ENCODE peak calls at places on chromosomes 1 and 21, in five cellular contexts. Q, C, U, M and J are unnamed samples.

GRCh38 chr1:58576727-58577675 is at the start of gene TACSTD2:
- DNase-seq in Q (no peak), C (no peak), U (no peak), M (no peak), J (no peak)

GRCh38 chr1:115794976-115795375 is 26.5 kb upstream of the CASQ2 start:
- DNase-seq in Q (no peak), C (no peak), U (no peak), M (no peak), J (no peak)

GRCh38 chr1:94646151-94646643 is 104.6 kb upstream of the F3 start:
- DNase-seq in Q (no peak), C (no peak), U (no peak), M (no peak), J (no peak)

GRCh38 chr1:45543599-45544417 is 6.8 kb upstream of the AKR1A1 start:
- DNase-seq in Q (no peak), C (peak), U (peak), M (peak), J (no peak)

GRCh38 chr1:233598891-233599541 is 14.9 kb upstream of the KCNK1 start:
- DNase-seq in Q (no peak), C (no peak), U (no peak), M (peak), J (peak)

GRCh38 chr1:198463709-198464108 is 76.8 kb downstream of the ATP6V1G3 start:
- DNase-seq in Q (no peak), C (no peak), U (no peak), M (no peak), J (no peak)

GRCh38 chr1:42529724-42530161 is 66.7 kb downstream of the CCDC30 start:
- DNase-seq in Q (no peak), C (no peak), U (peak), M (no peak), J (no peak)

GRCh38 chr1:30778156-30778978 is 20.8 kb upstream of the LAPTM5 start:
- DNase-seq in Q (no peak), C (no peak), U (peak), M (no peak), J (peak)

GRCh38 chr1:83905315-83905907 is 93.5 kb downstream of the TTLL7 start:
- DNase-seq in Q (no peak), C (no peak), U (peak), M (no peak), J (peak)

GRCh38 chr1:178644308-178645120 is 80.5 kb upstream of the RALGPS2 start:
- DNase-seq in Q (no peak), C (no peak), U (peak), M (no peak), J (peak)

GRCh38 chr1:179310721-179311120 is 17.1 kb downstream of the SOAT1 start:
- DNase-seq in Q (no peak), C (no peak), U (no peak), M (no peak), J (no peak)

GRCh38 chr1:233368784-233369120 is 41.2 kb downstream of the MAP3K21 start:
- DNase-seq in Q (no peak), C (no peak), U (peak), M (no peak), J (no peak)

GRCh38 chr1:94463765-94464330 is 45.7 kb downstream of the ABCD3 start:
- DNase-seq in Q (peak), C (no peak), U (peak), M (no peak), J (peak)

GRCh38 chr1:176648556-176648955 is 185.6 kb downstream of the PAPPA2 start:
- DNase-seq in Q (no peak), C (no peak), U (no peak), M (no peak), J (no peak)

GRCh38 chr1:205229399-205229861 is 1.7 kb downstream of the TMCC2 start:
- DNase-seq in Q (peak), C (no peak), U (peak), M (peak), J (peak)

GRCh38 chr1:110630770-110631663 is 24.9 kb upstream of the KCNA2 start:
- DNase-seq in Q (peak), C (peak), U (peak), M (peak), J (peak)

GRCh38 chr1:212858461-212859265 is 588 bp downstream of the FLVCR1 start:
- DNase-seq in Q (no peak), C (no peak), U (peak), M (peak), J (no peak)

GRCh38 chr1:16617101-16617727 is 3.9 kb upstream of the NBPF1 start:
- DNase-seq in Q (no peak), C (no peak), U (no peak), M (peak), J (peak)

GRCh38 chr1:157963713-157964112 is 29.7 kb upstream of the KIRREL1 start:
- DNase-seq in Q (peak), C (peak), U (peak), M (peak), J (peak)

GRCh38 chr1:7785108-7785507 is 1.0 kb downstream of the PER3 start:
- DNase-seq in Q (no peak), C (no peak), U (no peak), M (no peak), J (no peak)

GRCh38 chr1:197924516-197925123 is 7.4 kb downstream of the LHX9 start:
- DNase-seq in Q (peak), C (no peak), U (peak), M (no peak), J (peak)

GRCh38 chr1:43447891-43448708 is 5.6 kb downstream of the HYI start:
- DNase-seq in Q (no peak), C (no peak), U (no peak), M (no peak), J (no peak)

GRCh38 chr1:206589206-206589605 is 23.1 kb downstream of the EIF2D start:
- DNase-seq in Q (no peak), C (no peak), U (no peak), M (no peak), J (no peak)

GRCh38 chr1:21251773-21252471 is 38.3 kb downstream of the ECE1 start:
- DNase-seq in Q (peak), C (no peak), U (no peak), M (no peak), J (no peak)

GRCh38 chr1:12142141-12142823 is 24.5 kb upstream of the TNFRSF1B start:
- DNase-seq in Q (no peak), C (no peak), U (no peak), M (no peak), J (no peak)

GRCh38 chr1:916173-917075 is 7.3 kb upstream of the SAMD11 start:
- DNase-seq in Q (no peak), C (no peak), U (no peak), M (no peak), J (peak)

GRCh38 chr1:211469938-211470529 is 21.9 kb downstream of the RD3 start:
- DNase-seq in Q (peak), C (no peak), U (peak), M (no peak), J (peak)

GRCh38 chr1:26976621-26977510 is 16.6 kb upstream of the KDF1 start:
- DNase-seq in Q (no peak), C (no peak), U (no peak), M (no peak), J (no peak)

GRCh38 chr1:8409107-8409506 is 91.2 kb downstream of the SLC45A1 start:
- DNase-seq in Q (no peak), C (no peak), U (no peak), M (no peak), J (no peak)

GRCh38 chr1:112904071-112904830 is 51.7 kb downstream of the SLC16A1 start:
- DNase-seq in Q (no peak), C (peak), U (no peak), M (peak), J (no peak)

GRCh38 chr1:240987928-240988327 is 369.1 kb downstream of the RGS7 start:
- DNase-seq in Q (no peak), C (no peak), U (no peak), M (no peak), J (no peak)

GRCh38 chr1:195754874-195755273 is 853.4 kb downstream of the KCNT2 start:
- DNase-seq in Q (no peak), C (no peak), U (no peak), M (no peak), J (no peak)

GRCh38 chr1:4650486-4650885 is 3.9 kb upstream of the AJAP1 start:
- DNase-seq in Q (no peak), C (no peak), U (no peak), M (no peak), J (no peak)

GRCh38 chr1:184823080-184823479 is 68.4 kb upstream of the EDEM3 start:
- DNase-seq in Q (no peak), C (no peak), U (no peak), M (no peak), J (no peak)

GRCh38 chr21:41583274-41583790 is 75.4 kb upstream of the TMPRSS2 start:
- DNase-seq in Q (no peak), C (no peak), U (no peak), M (no peak), J (no peak)

GRCh38 chr1:200346744-200347143 is 63.1 kb downstream of the ZNF281 start:
- DNase-seq in Q (no peak), C (no peak), U (no peak), M (no peak), J (no peak)

GRCh38 chr1:228964178-228964819 is 229.0 kb downstream of the RHOU start:
- DNase-seq in Q (no peak), C (no peak), U (no peak), M (no peak), J (no peak)

GRCh38 chr21:32559004-32559610 is 26.2 kb downstream of the TCP10L start:
- DNase-seq in Q (no peak), C (no peak), U (no peak), M (no peak), J (no peak)

GRCh38 chr21:36255650-36256047 is 64.3 kb upstream of the MORC3 start:
- DNase-seq in Q (no peak), C (no peak), U (no peak), M (no peak), J (no peak)